ENCODE peak calls at places on chromosomes 12 and 14, in five cellular contexts. B is IMR-90; J is activated CD4-positive, alpha-beta T cell treated with anti-CD3 and anti-CD28 coated beads, Interleukin-2, amount 50 U/mL, for 48 hours; M is CD4-positive, alpha-beta memory T cell; U is stromal cell of bone marrow. I is an unnamed sample.

GRCh38 chr12:126518596-126519200 is 1453.5 kb downstream of the AACS start:
- DNase-seq in B (no peak), J (no peak), M (no peak), U (no peak), I (no peak)

GRCh38 chr12:11862794-11863193 is 207.9 kb upstream of the BCL2L14 start:
- DNase-seq in B (peak), J (no peak), M (no peak), U (peak), I (no peak)

GRCh38 chr14:75249251-75249957 is 29.2 kb upstream of the FOS start:
- DNase-seq in B (no peak), J (peak), M (peak), U (no peak), I (no peak)

GRCh38 chr12:131024721-131025120 is 71.0 kb downstream of the ADGRD1 start:
- DNase-seq in B (no peak), J (no peak), M (no peak), U (no peak), I (no peak)

GRCh38 chr12:42166501-42166900 is 21.8 kb upstream of the GXYLT1 start:
- DNase-seq in B (peak), J (no peak), M (no peak), U (peak), I (no peak)

GRCh38 chr12:89051065-89051677 is 301.1 kb downstream of the DUSP6 start:
- DNase-seq in B (peak), J (no peak), M (peak), U (peak), I (no peak)

GRCh38 chr12:52197371-52198231 is 5.8 kb upstream of the KRT80 start:
- DNase-seq in B (no peak), J (no peak), M (no peak), U (no peak), I (no peak)

GRCh38 chr14:64549805-64550538 is at the start of gene PPP1R36:
- DNase-seq in B (no peak), J (peak), M (peak), U (no peak), I (peak)

GRCh38 chr12:131220007-131220685 is 266.4 kb downstream of the ADGRD1 start:
- DNase-seq in B (no peak), J (no peak), M (no peak), U (no peak), I (no peak)

GRCh38 chr12:51827925-51828818 is 20.3 kb downstream of the FIGNL2 start:
- DNase-seq in B (peak), J (peak), M (no peak), U (no peak), I (no peak)

GRCh38 chr12:104835317-104835716 is 122.8 kb downstream of the SLC41A2 start:
- DNase-seq in B (no peak), J (no peak), M (no peak), U (no peak), I (no peak)

GRCh38 chr12:20576528-20576927 is 118.6 kb upstream of the SLCO1C1 start:
- DNase-seq in B (no peak), J (no peak), M (no peak), U (no peak), I (no peak)

GRCh38 chr14:38838049-38838978 is 264.7 kb downstream of the SEC23A start:
- DNase-seq in B (no peak), J (no peak), M (no peak), U (no peak), I (no peak)